ENCODE peak calls at places on chromosomes 13 and 19, in six cellular contexts. O is left lung, U is CD14-positive monocyte, W is endodermal cell, J is heart right ventricle, N is glutamatergic neuron. G is an unnamed sample.

GRCh38 chr19:44807652-44808462 is 1.0 kb upstream of the BCAM start:
- DNase-seq in O (peak), U (no peak), W (peak), J (peak), N (peak), G (no peak)

GRCh38 chr13:99408703-99409000 is 92.6 kb upstream of the TM9SF2 start:
- DNase-seq in O (no peak), U (no peak), W (no peak), J (no peak), N (no peak), G (no peak)

GRCh38 chr19:44525721-44526430 is 3.6 kb downstream of the CEACAM20 start:
- DNase-seq in O (no peak), U (no peak), W (no peak), J (no peak), N (no peak), G (no peak)

GRCh38 chr13:86960876-86961275 is 710.3 kb upstream of the SLITRK5 start:
- DNase-seq in O (no peak), U (no peak), W (no peak), J (no peak), N (no peak), G (no peak)

GRCh38 chr19:38182536-38183210 is 41.3 kb downstream of the DPF1 start:
- DNase-seq in O (no peak), U (no peak), W (no peak), J (no peak), N (no peak), G (no peak)

GRCh38 chr19:18093439-18094161 is 4.0 kb upstream of the MAST3 start:
- DNase-seq in O (no peak), U (no peak), W (peak), J (no peak), N (no peak), G (no peak)

GRCh38 chr13:30985637-30986205 is 53.3 kb downstream of the TEX26 start:
- DNase-seq in O (no peak), U (no peak), W (no peak), J (no peak), N (no peak), G (no peak)

GRCh38 chr19:53818756-53819155 is 5.4 kb downstream of the NLRP12 start:
- DNase-seq in O (no peak), U (no peak), W (no peak), J (no peak), N (peak), G (no peak)

GRCh38 chr13:110258876-110259631 is 47.9 kb downstream of the COL4A1 start:
- DNase-seq in O (no peak), U (no peak), W (peak), J (no peak), N (no peak), G (no peak)

GRCh38 chr19:55080121-55080914 is 4.6 kb downstream of the EPS8L1 start:
- DNase-seq in O (peak), U (peak), W (peak), J (peak), N (peak), G (no peak)

GRCh38 chr19:55079400-55080038 is 3.9 kb downstream of the EPS8L1 start:
- DNase-seq in O (no peak), U (no peak), W (peak), J (no peak), N (no peak), G (no peak)

GRCh38 chr19:55081773-55082022 is 6.0 kb downstream of the EPS8L1 start:
- DNase-seq in O (no peak), U (no peak), W (no peak), J (no peak), N (no peak), G (no peak)

GRCh38 chr19:55082023-55082851 is 6.6 kb downstream of the EPS8L1 start:
- DNase-seq in O (no peak), U (peak), W (peak), J (no peak), N (peak), G (no peak)

GRCh38 chr19:55080915-55081772 is 5.5 kb downstream of the EPS8L1 start:
- DNase-seq in O (peak), U (peak), W (peak), J (peak), N (peak), G (no peak)
- TF ChIP-seq CTCF in O (no peak), U (no peak), W (no peak), J (no peak), N (no peak), G (no peak)

DNA sequence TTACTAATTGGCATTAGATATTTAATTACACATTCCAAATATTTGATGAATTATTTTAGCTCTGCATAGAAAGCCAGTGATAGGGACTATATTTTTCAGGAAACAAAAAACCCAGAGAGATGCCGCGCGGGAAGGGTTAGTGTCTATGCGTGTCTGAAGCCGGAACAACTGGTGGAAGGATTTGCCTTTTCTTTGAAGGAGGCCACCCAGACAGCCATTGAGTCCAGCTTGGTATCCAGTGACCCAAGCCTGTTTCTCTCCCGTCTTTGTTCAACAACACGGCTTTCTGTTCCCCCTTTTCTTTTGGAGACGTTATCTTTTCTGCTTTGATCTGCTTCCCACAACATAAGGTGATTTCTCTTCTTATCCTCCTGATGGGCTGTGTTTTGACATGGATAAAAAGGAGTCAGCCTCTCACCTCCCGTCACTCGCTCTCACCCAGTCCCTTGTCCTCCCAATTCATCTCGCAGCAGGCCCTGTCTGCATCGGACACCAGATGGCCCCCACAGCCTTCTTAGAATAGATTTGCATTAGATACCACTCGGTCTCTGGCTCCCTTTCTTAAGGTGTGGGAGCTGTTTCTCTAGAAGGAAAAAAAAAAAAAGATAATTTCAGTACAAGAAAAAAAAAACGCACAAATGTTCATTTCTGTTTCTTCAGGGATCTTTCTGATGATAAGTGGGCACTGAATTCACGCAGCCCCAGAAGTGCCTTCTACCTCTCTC is 361.8 kb downstream of the ZNF536 start:
- DNase-seq in O (no peak), U (no peak), W (no peak), J (no peak), N (peak), G (no peak)
- TF ChIP-seq CTCF in O (no peak), U (no peak), W (peak), J (no peak), N (no peak), G (no peak)

DNA sequence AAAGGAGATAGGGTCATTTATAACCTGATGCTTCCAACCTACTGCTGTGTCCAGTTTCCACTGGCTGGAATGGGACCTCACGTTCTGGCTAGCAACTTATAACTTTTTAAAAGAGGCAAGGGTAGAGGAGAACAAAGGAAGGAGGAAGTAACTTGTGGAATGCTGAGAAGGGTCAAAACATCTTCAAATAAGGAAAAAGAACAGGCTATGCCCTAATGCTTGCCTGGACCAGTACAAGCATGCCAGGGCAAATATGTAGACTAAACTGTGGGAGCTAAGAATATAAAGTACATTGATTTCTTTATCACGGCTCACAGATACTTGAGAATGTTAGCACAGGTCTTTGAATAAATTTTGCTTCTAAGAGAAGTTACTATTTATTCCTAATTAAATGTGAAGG is 1.5 kb upstream of the ZNF561 start:
- DNase-seq in O (no peak), U (no peak), W (no peak), J (no peak), N (no peak), G (no peak)
- TF ChIP-seq CTCF in O (no peak), U (no peak), W (no peak), J (no peak), N (no peak), G (no peak)

GRCh38 chr13:27023385-27023784 is 148.2 kb downstream of the USP12 start:
- DNase-seq in O (no peak), U (no peak), W (peak), J (no peak), N (no peak), G (peak)
- TF ChIP-seq CTCF in O (no peak), U (no peak), W (peak), J (no peak), N (no peak), G (no peak)

GRCh38 chr19:42081584-42082258 is 5.8 kb downstream of the ZNF574 start:
- DNase-seq in O (no peak), U (no peak), W (no peak), J (no peak), N (no peak), G (no peak)
- TF ChIP-seq CTCF in O (no peak), U (peak), W (peak), J (no peak), N (peak), G (no peak)

GRCh38 chr13:27619711-27620376 is 485 bp downstream of the LNX2 start:
- DNase-seq in O (peak), U (peak), W (no peak), J (peak), N (peak), G (no peak)
- TF ChIP-seq CTCF in O (peak), U (peak), W (peak), J (no peak), N (no peak), G (peak)

DNA sequence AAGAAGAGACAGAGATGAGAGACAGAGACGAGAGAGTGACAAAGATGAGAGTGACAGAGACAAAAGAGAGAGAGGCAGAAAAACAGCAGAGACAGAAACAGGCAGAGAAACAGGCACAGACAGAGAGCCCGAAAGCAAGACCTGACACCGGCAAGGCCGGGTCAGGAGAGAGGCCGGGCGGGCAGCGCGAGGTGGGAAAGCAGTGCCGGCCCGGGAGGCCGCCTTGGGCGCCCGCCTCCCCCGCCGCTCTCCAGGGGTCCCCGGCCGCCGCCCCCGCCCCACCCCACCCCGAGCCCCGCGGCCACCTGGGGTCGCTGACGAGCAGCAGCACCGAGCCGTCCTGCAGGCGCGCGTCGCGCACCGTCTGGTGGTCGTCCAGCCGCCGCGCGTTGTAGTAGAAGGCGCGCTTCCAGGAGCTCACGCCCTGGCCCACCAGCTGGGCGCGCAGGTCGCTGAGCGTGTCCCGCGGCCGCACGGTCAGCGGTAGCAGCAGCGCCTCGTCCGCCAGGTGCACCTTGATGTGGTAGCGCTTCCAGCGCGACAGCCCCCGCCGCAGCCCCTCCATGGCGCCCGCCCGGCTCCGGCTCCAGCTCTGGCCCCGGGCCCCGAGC is at the start of gene TINCR:
- DNase-seq in O (no peak), U (no peak), W (peak), J (no peak), N (peak), G (no peak)
- TF ChIP-seq CTCF in O (no peak), U (no peak), W (peak), J (no peak), N (peak), G (no peak)

GRCh38 chr19:34274284-34274826 is 20.0 kb downstream of the GARRE1 start:
- DNase-seq in O (no peak), U (no peak), W (no peak), J (no peak), N (no peak), G (no peak)
- TF ChIP-seq CTCF in O (no peak), U (no peak), W (no peak), J (no peak), N (no peak), G (no peak)